ENCODE peak calls at places on chromosome 21, in seven cellular contexts. One of them, this sample, is unnamed.

GRCh38 chr21:44764319-44765230 is 37.0 kb downstream of the UBE2G2 start:
- DNase-seq in GOT3: no peak
- DNase-seq in NCI-H226: no peak
- DNase-seq in GDM1: no peak
- DNase-seq in colonic mucosa: no peak
- DNase-seq in CD4-positive, alpha-beta memory T cell: no peak
- DNase-seq in B cell: no peak
- DNase-seq in this sample: no peak

GRCh38 chr21:41888749-41889376 is 9.7 kb upstream of the PRDM15 start:
- DNase-seq in GOT3: no peak
- DNase-seq in colonic mucosa: no peak
- DNase-seq in NCI-H226: no peak
- DNase-seq in CD4-positive, alpha-beta memory T cell: no peak
- DNase-seq in GDM1: no peak
- DNase-seq in B cell: no peak
- DNase-seq in this sample: no peak

GRCh38 chr21:26061437-26061836 is 109.1 kb downstream of the APP start:
- DNase-seq in B cell: no peak
- DNase-seq in CD4-positive, alpha-beta memory T cell: no peak
- DNase-seq in colonic mucosa: no peak
- DNase-seq in GOT3: no peak
- DNase-seq in GDM1: no peak
- DNase-seq in NCI-H226: no peak
- DNase-seq in this sample: peak

GRCh38 chr21:44571296-44571695 is 2.2 kb upstream of the KRTAP10-4 start:
- DNase-seq in GDM1: no peak
- DNase-seq in NCI-H226: no peak
- DNase-seq in B cell: no peak
- DNase-seq in colonic mucosa: no peak
- DNase-seq in GOT3: no peak
- DNase-seq in CD4-positive, alpha-beta memory T cell: no peak
- DNase-seq in this sample: no peak

GRCh38 chr21:42193131-42193671 is 25.7 kb upstream of the ABCG1 start:
- DNase-seq in GDM1: no peak
- DNase-seq in GOT3: no peak
- DNase-seq in B cell: no peak
- DNase-seq in CD4-positive, alpha-beta memory T cell: peak
- DNase-seq in NCI-H226: no peak
- DNase-seq in colonic mucosa: peak
- DNase-seq in this sample: no peak

GRCh38 chr21:33355355-33355754 is 30.6 kb downstream of the IFNAR1 start:
- DNase-seq in B cell: no peak
- DNase-seq in NCI-H226: no peak
- DNase-seq in CD4-positive, alpha-beta memory T cell: no peak
- DNase-seq in GOT3: no peak
- DNase-seq in GDM1: no peak
- DNase-seq in colonic mucosa: no peak
- DNase-seq in this sample: no peak

GRCh38 chr21:41951876-41952567 is 1.8 kb downstream of the C2CD2 start:
- DNase-seq in NCI-H226: no peak
- DNase-seq in colonic mucosa: no peak
- DNase-seq in B cell: no peak
- DNase-seq in GDM1: no peak
- DNase-seq in GOT3: no peak
- DNase-seq in CD4-positive, alpha-beta memory T cell: no peak
- DNase-seq in this sample: no peak

GRCh38 chr21:16162953-16163352 is 433.2 kb downstream of the USP25 start:
- DNase-seq in colonic mucosa: no peak
- DNase-seq in NCI-H226: no peak
- DNase-seq in B cell: no peak
- DNase-seq in CD4-positive, alpha-beta memory T cell: no peak
- DNase-seq in GOT3: no peak
- DNase-seq in GDM1: no peak
- DNase-seq in this sample: no peak

GRCh38 chr21:25107708-25108107 is 499.6 kb downstream of the MRPL39 start:
- DNase-seq in GDM1: no peak
- DNase-seq in CD4-positive, alpha-beta memory T cell: no peak
- DNase-seq in NCI-H226: peak
- DNase-seq in colonic mucosa: no peak
- DNase-seq in GOT3: no peak
- DNase-seq in B cell: no peak
- DNase-seq in this sample: no peak

GRCh38 chr21:29300547-29301138 is 1.9 kb downstream of the BACH1 start:
- DNase-seq in GOT3: no peak
- DNase-seq in B cell: peak
- DNase-seq in CD4-positive, alpha-beta memory T cell: no peak
- DNase-seq in NCI-H226: no peak
- DNase-seq in GDM1: no peak
- DNase-seq in colonic mucosa: no peak
- DNase-seq in this sample: no peak

GRCh38 chr21:33299181-33299752 is 25.5 kb upstream of the IFNAR1 start:
- DNase-seq in B cell: peak
- DNase-seq in NCI-H226: peak
- DNase-seq in GOT3: no peak
- DNase-seq in CD4-positive, alpha-beta memory T cell: peak
- DNase-seq in colonic mucosa: peak
- DNase-seq in GDM1: no peak
- DNase-seq in this sample: peak